ENCODE peak calls at places on chromosomes 13 and 19, in four cellular contexts. Q is ascending aorta, O is OCI-LY7, K is tibial nerve. U is an unnamed sample.

GRCh38 chr19:495440-496332 is 600 bp upstream of the MADCAM1 start:
- DNase-seq in Q (no peak), O (no peak), K (no peak), U (no peak)

GRCh38 chr13:40660692-40661091 is 5.7 kb downstream of the FOXO1 start:
- DNase-seq in Q (no peak), O (no peak), K (no peak), U (no peak)

GRCh38 chr13:71621152-71622124 is 245.6 kb downstream of the DACH1 start:
- DNase-seq in Q (no peak), O (no peak), K (no peak), U (no peak)

GRCh38 chr19:52535831-52536800 is 8.6 kb downstream of the ZNF808 start:
- DNase-seq in Q (peak), O (peak), K (peak), U (no peak)

GRCh38 chr19:10226376-10227214 is 4.5 kb downstream of the S1PR2 start:
- DNase-seq in Q (peak), O (no peak), K (peak), U (no peak)

GRCh38 chr19:30879225-30879624 is 470.0 kb downstream of the TSHZ3 start:
- DNase-seq in Q (no peak), O (no peak), K (no peak), U (no peak)

GRCh38 chr13:26021956-26022355 is 29.9 kb downstream of the SHISA2 start:
- DNase-seq in Q (no peak), O (no peak), K (no peak), U (no peak)

GRCh38 chr13:24452044-24452443 is 60.5 kb downstream of the PARP4 start:
- DNase-seq in Q (no peak), O (no peak), K (no peak), U (no peak)

GRCh38 chr13:40665061-40665753 is 1.2 kb downstream of the FOXO1 start:
- DNase-seq in Q (peak), O (peak), K (no peak), U (no peak)

GRCh38 chr19:6674868-6675305 is 4.9 kb upstream of the TNFSF14 start:
- DNase-seq in Q (peak), O (peak), K (peak), U (no peak)

GRCh38 chr19:55258476-55258827 is 365 bp downstream of the PPP6R1 start:
- DNase-seq in Q (peak), O (no peak), K (no peak), U (no peak)

GRCh38 chr19:30326076-30326710 is 46.0 kb upstream of the ZNF536 start:
- DNase-seq in Q (no peak), O (no peak), K (no peak), U (no peak)

GRCh38 chr13:37097008-37097579 is 8.4 kb downstream of the CSNK1A1L start:
- DNase-seq in Q (no peak), O (no peak), K (no peak), U (peak)

GRCh38 chr13:86725105-86725504 is 925.9 kb upstream of the SLITRK6 start:
- DNase-seq in Q (no peak), O (no peak), K (no peak), U (no peak)

GRCh38 chr13:112859817-112860190 is 109.2 kb upstream of the MCF2L start:
- DNase-seq in Q (no peak), O (peak), K (peak), U (no peak)

GRCh38 chr13:112657850-112658445 is 31.9 kb upstream of the ATP11A start:
- DNase-seq in Q (no peak), O (no peak), K (no peak), U (peak)

GRCh38 chr13:37209621-37210020 is 104.2 kb upstream of the CSNK1A1L start:
- DNase-seq in Q (no peak), O (no peak), K (no peak), U (no peak)

GRCh38 chr19:56837492-56837891 is 3.0 kb downstream of the PEG3 start:
- DNase-seq in Q (peak), O (no peak), K (peak), U (no peak)

GRCh38 chr19:56838930-56839664 is 1.4 kb downstream of the PEG3 start:
- DNase-seq in Q (peak), O (no peak), K (peak), U (no peak)

GRCh38 chr19:56838680-56838929 is 1.9 kb downstream of the PEG3 start:
- DNase-seq in Q (no peak), O (no peak), K (no peak), U (no peak)

GRCh38 chr19:56837004-56837403 is 3.5 kb downstream of the PEG3 start:
- DNase-seq in Q (no peak), O (no peak), K (no peak), U (no peak)

DNA sequence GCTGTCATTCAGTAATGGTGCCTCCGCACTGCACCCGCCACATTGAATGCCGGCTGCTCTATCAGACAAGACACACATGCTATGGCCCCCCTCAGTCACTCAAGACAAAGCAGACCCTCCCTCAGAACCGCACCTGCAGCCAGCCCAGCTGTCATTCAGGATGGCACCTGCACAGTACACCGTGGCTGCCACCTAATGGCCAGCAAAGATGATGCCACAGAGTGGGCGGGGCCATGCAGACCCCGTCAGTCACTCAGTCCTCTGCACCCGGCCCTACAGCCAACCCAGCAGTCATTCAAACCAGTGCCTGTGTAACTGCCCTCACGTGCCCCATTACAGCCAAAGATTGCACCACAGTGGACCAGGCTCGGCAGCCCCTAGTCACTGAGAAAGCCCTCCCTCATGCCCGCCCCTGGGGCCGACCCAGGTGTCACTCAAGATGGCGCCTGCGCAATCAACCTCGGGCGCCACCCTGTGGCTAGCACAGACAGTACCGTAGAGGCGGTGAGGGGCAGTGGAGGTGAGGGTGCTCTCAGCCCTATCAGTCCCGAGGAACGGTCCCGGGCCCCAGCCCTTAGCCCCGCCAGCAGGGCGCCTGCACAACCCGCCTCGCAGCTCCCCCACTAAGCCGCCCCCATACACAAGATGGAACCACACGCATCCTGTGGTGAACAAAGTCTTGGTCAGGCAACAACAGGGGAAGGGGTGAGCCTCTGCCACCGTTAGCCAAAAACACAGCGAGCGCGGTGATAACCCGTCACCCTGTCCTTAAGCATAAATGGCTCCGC is 2.4 kb downstream of the PEG3 start:
- DNase-seq in Q (peak), O (no peak), K (peak), U (no peak)
- TF ChIP-seq CTCF in Q (peak), O (no peak), K (peak), U (no peak)

GRCh38 chr13:97228850-97229521 is 6.9 kb downstream of the MBNL2 start:
- DNase-seq in Q (no peak), O (no peak), K (no peak), U (no peak)

GRCh38 chr13:97224544-97225324 is 2.6 kb downstream of the MBNL2 start:
- DNase-seq in Q (peak), O (no peak), K (peak), U (no peak)

GRCh38 chr13:97226013-97226412 is 3.9 kb downstream of the MBNL2 start:
- DNase-seq in Q (no peak), O (peak), K (no peak), U (no peak)

GRCh38 chr13:97225533-97225932 is 3.4 kb downstream of the MBNL2 start:
- DNase-seq in Q (no peak), O (peak), K (no peak), U (no peak)

DNA sequence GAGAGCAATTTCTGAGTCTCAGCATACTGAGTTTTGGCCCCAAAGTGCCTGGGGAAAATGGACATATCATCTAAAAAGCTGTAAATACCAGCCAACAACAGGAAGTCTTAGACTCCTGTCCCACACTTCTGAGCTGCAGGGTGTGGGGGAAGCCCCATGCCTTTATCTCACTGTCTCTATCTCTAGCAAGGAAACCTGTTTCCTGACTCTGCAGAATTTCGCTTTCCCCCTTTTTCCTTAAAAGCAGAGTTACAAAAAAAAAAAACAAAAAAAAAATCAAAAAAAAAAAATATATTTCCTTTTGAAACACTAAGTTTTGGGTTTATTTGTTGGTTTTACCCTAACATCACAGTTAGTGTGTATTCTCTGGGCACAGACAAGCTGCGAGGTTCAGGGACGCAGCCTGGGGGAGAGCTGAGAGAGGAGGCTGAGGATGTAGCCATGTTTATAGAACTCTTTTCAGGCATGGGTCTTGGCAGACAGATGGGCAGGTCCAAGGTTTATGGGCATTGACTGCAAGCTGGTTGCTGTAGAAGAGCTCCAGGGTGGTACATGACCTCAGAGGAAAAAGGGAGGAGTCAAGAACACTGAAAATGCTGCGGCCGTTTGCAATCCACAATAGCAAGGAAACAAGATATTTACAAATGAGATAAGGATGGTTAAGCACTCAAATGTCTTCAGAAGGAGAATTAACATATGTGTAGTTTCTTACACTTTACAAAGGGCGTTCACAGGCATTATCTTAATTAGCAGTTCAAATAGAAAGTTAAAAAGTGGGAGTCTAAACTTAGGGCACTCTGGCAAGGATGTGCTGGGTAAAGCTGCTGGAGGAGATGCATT is 4.9 kb downstream of the MBNL2 start:
- DNase-seq in Q (no peak), O (peak), K (no peak), U (no peak)
- H3K4me3 ChIP-seq in Q (peak), O (peak), K (no peak), U (no peak)

GRCh38 chr19:53867225-53868090 is at the start of gene MYADM:
- DNase-seq in Q (peak), O (peak), K (peak), U (peak)

GRCh38 chr19:53870485-53870844 is 2.8 kb downstream of the MYADM start:
- DNase-seq in Q (no peak), O (peak), K (no peak), U (no peak)

GRCh38 chr19:53871448-53871847 is 3.8 kb downstream of the MYADM start:
- DNase-seq in Q (no peak), O (no peak), K (no peak), U (no peak)

GRCh38 chr19:53868091-53868891 is 608 bp downstream of the MYADM start:
- DNase-seq in Q (peak), O (no peak), K (no peak), U (no peak)

DNA sequence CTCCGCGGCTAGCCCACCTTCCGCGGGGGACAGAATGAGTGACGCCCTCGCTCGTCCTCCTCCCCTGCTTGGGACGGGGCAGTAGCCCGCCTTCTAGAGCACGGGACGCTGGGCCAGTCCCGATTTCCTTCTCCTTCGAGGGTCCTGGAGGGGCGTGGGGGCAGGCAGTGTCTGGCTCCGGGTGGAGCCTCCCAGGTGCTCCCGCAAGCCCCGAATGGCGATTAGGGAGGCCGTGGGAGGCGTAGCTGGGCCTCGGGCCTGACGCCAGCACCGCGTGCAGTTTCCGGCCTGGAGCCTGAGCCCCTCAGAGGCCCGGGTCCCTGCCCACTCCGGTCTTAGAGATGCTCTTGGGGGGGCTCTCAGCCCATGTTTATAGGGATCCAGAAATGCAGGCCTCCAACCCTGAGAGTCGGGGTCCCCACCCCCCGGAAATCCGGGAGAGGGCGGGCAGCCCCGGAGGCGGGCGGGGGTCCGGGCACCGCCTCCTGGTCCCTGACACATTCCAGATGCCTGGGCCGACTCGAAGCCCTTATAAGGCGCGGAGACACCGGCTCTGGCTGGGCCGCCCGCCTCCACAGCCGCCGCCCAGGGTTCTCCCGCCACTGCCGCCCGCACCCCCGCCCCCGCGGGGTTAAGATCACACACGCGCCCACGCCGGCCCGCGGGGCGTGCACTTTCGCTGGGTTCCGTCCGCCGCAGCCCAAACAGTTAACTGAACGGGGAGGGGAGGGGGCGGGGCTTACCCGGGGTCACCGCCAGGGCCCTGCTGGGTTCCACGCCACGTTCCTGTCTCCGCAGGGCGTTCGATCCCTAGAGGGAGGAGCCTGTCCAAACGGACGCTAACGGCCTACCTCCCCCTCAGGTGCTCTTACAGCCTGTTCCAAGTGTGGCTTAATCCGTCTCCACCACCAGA is 1.5 kb downstream of the MYADM start:
- DNase-seq in Q (peak), O (peak), K (peak), U (peak)
- TF ChIP-seq CTCF in Q (peak), O (no peak), K (peak), U (no peak)

GRCh38 chr19:45503909-45504308 is 3.4 kb upstream of the VASP start:
- DNase-seq in Q (no peak), O (no peak), K (no peak), U (no peak)

GRCh38 chr19:45505996-45506245 is 1.4 kb upstream of the VASP start:
- DNase-seq in Q (no peak), O (no peak), K (no peak), U (no peak)

GRCh38 chr19:45506246-45506990 is 861 bp upstream of the VASP start:
- DNase-seq in Q (peak), O (peak), K (peak), U (no peak)

GRCh38 chr19:45506991-45507863 is at the start of gene VASP:
- DNase-seq in Q (peak), O (peak), K (peak), U (no peak)

GRCh38 chr19:45505151-45505995 is 1.9 kb upstream of the VASP start:
- DNase-seq in Q (no peak), O (no peak), K (no peak), U (no peak)
- H3K4me3 ChIP-seq in Q (no peak), O (peak), K (no peak), U (no peak)

U was measured in AG04449.